ENCODE peak calls at places on chromosomes 13 and 19, in eight cellular contexts. D is CD4-positive, alpha-beta memory T cell; V is esophagus squamous epithelium; X is pancreas; S is PC-3; F is stomach; K is neural progenitor cell; Y is heart left ventricle. Z is an unnamed sample.

GRCh38 chr19:4464815-4465581 is 7.1 kb upstream of the HDGFL2 start:
- DNase-seq in S (no peak), X (no peak), Y (no peak), F (no peak), V (no peak), D (no peak), K (no peak), Z (no peak)

GRCh38 chr19:38049105-38049649 is 142.2 kb downstream of the SIPA1L3 start:
- DNase-seq in K (no peak), S (no peak), V (no peak), Y (no peak), F (peak; percentile 29), X (no peak), D (peak; percentile 81), Z (peak; percentile 80)

GRCh38 chr13:58085819-58086218 is 454.3 kb downstream of the PCDH17 start:
- DNase-seq in F (no peak), Y (no peak), D (no peak), V (no peak), S (no peak), K (no peak), X (no peak), Z (no peak)

GRCh38 chr19:42096255-42096837 is 20.4 kb downstream of the ZNF574 start:
- DNase-seq in X (no peak), S (no peak), D (no peak), Y (no peak), V (no peak), F (no peak), K (peak; percentile 59), Z (no peak)

GRCh38 chr13:38804061-38804460 is 117.2 kb downstream of the FREM2 start:
- DNase-seq in Y (no peak), X (no peak), F (no peak), S (no peak), V (no peak), K (no peak), D (no peak), Z (no peak)

GRCh38 chr19:50562329-50562728 is 5.9 kb downstream of the LRRC4B start:
- DNase-seq in F (no peak), S (no peak), K (no peak), X (no peak), Y (no peak), D (no peak), V (no peak), Z (no peak)

GRCh38 chr19:4991996-4992698 is 23.2 kb downstream of the KDM4B start:
- DNase-seq in K (no peak), F (no peak), X (no peak), S (no peak), V (no peak), Y (no peak), D (no peak), Z (no peak)

GRCh38 chr13:48580185-48580803 is 47.4 kb upstream of the RCBTB2 start:
- DNase-seq in X (peak; percentile 70), Y (peak; percentile 59), K (peak; percentile 74), D (peak; percentile 64), S (peak; percentile 80), F (peak; percentile 85), V (no peak), Z (peak; percentile 62)

GRCh38 chr13:97938701-97939475 is 14.6 kb upstream of the IPO5 start:
- DNase-seq in K (no peak), S (no peak), F (no peak), Y (no peak), V (no peak), X (no peak), D (no peak), Z (no peak)

GRCh38 chr13:71522976-71523517 is 344.0 kb downstream of the DACH1 start:
- DNase-seq in D (no peak), Y (no peak), S (no peak), F (no peak), X (no peak), V (no peak), K (no peak), Z (no peak)

GRCh38 chr13:71525004-71525403 is 342.0 kb downstream of the DACH1 start:
- DNase-seq in X (no peak), K (no peak), Y (no peak), S (no peak), D (no peak), F (no peak), V (no peak), Z (no peak)

GRCh38 chr13:71524245-71525002 is 342.6 kb downstream of the DACH1 start:
- DNase-seq in Y (no peak), S (no peak), D (no peak), V (no peak), F (no peak), K (no peak), X (no peak), Z (no peak)
- H3K4me3 ChIP-seq in Y (peak overlapping the region; percentile 14), S (no peak overlapping the region), D (no peak overlapping the region), V (no peak overlapping the region), F (no peak overlapping the region), K (no peak overlapping the region), X (no peak overlapping the region), Z (no peak overlapping the region)

DNA sequence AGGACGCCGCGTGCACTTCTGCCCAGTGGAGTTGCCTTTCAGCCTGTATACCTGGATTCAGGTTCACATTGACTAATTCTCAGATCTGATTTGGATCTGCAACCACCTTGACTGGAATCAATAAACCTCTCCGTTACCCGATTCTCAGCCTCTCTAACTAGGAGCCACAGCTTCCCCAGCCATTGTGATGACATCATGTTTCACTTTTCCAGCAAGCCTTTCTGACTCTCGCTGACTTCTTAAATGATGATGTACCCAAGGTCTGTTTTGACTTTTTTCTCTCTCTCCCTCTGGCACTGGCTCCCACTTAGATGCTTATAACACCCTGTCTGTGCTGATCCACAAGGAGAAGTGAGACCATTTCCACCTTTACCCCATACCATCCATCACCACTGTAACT is 13.5 kb upstream of the FAM124A start:
- DNase-seq in D (no peak), F (no peak), Y (no peak), K (no peak), X (no peak), S (no peak), V (no peak), Z (no peak)
- H3K27me3 ChIP-seq in D (no peaks in the 10 kb centered on the region), F (no peaks in the 10 kb centered on the region), Y (no peaks in the 10 kb centered on the region), K (no peaks in the 10 kb centered on the region), X (no peaks in the 10 kb centered on the region), S (peaks cover 74% of the 10 kb centered on the region), V (no peaks in the 10 kb centered on the region), Z (no peaks in the 10 kb centered on the region)

GRCh38 chr19:54160182-54160811 is 776 bp upstream of the LENG1 start:
- DNase-seq in F (no peak), S (peak; percentile 43), X (no peak), Y (no peak), K (peak; percentile 59), V (no peak), D (no peak), Z (no peak)
- H3K27ac ChIP-seq in F (peak overlapping the region; percentile 87), S (peak overlapping the region; percentile 36), X (peak overlapping the region; percentile 61), Y (peak overlapping the region; percentile 55), K (peak overlapping the region; percentile 30), V (peak overlapping the region; percentile 90), D (peak overlapping the region; percentile 57), Z (peak overlapping the region; percentile 84)

GRCh38 chr19:47135156-47135555 is 4.5 kb downstream of the SAE1 start:
- DNase-seq in D (no peak), F (no peak), S (no peak), X (no peak), K (no peak), V (no peak), Y (no peak), Z (no peak)
- H3K4me3 ChIP-seq in D (no peak overlapping the region), F (no peak overlapping the region), S (no peak overlapping the region), X (no peak overlapping the region), K (no peak overlapping the region), V (no peak overlapping the region), Y (no peak overlapping the region), Z (no peak overlapping the region)

GRCh38 chr19:46080561-46080960 is 39.8 kb upstream of the IGFL4 start:
- DNase-seq in F (no peak), K (no peak), V (no peak), D (no peak), S (peak; percentile 50), X (no peak), Y (no peak), Z (no peak)
- H3K27me3 ChIP-seq in F (peaks cover 8% of the 10 kb centered on the region), K (peaks cover 24% of the 10 kb centered on the region), V (peaks cover 12% of the 10 kb centered on the region), D (peaks cover 24% of the 10 kb centered on the region), S (peaks cover 19% of the 10 kb centered on the region), X (peaks cover 11% of the 10 kb centered on the region), Y (peaks cover 37% of the 10 kb centered on the region), Z (peaks cover 32% of the 10 kb centered on the region)

GRCh38 chr19:7267792-7268736 is 26.1 kb downstream of the INSR start:
- DNase-seq in F (no peak), V (no peak), Y (no peak), K (no peak), S (no peak), X (peak; percentile 7), D (no peak), Z (no peak)
- H3K27ac ChIP-seq in F (no peak overlapping the region), V (no peak overlapping the region), Y (no peak overlapping the region), K (peak overlapping the region; percentile 60), S (no peak overlapping the region), X (no peak overlapping the region), D (no peak overlapping the region), Z (no peak overlapping the region)

GRCh38 chr13:24745516-24745860 is 18.5 kb upstream of the RNF17 start:
- DNase-seq in S (no peak), V (no peak), D (no peak), Y (no peak), F (no peak), K (no peak), X (no peak), Z (no peak)

GRCh38 chr13:24745861-24746617 is 17.9 kb upstream of the RNF17 start:
- DNase-seq in X (no peak), S (no peak), V (no peak), F (no peak), Y (no peak), D (no peak), K (peak; percentile 31), Z (no peak)

GRCh38 chr13:24747248-24748151 is 16.5 kb upstream of the RNF17 start:
- DNase-seq in D (no peak), F (no peak), X (no peak), V (no peak), Y (no peak), S (no peak), K (peak; percentile 56), Z (no peak)

GRCh38 chr13:24744247-24744646 is 19.7 kb upstream of the RNF17 start:
- DNase-seq in S (no peak), X (no peak), D (no peak), F (no peak), K (no peak), Y (no peak), V (no peak), Z (no peak)

GRCh38 chr13:24746618-24747247 is 17.2 kb upstream of the RNF17 start:
- DNase-seq in V (no peak), S (no peak), X (no peak), F (no peak), D (no peak), K (peak; percentile 71), Y (no peak), Z (no peak)
- H3K4me3 ChIP-seq in V (peak overlapping the region; percentile 65), S (no peak overlapping the region), X (no peak overlapping the region), F (peak overlapping the region; percentile 46), D (no peak overlapping the region), K (peak overlapping the region; percentile 45), Y (peak overlapping the region; percentile 42), Z (no peak overlapping the region)

Z was measured in CD8-positive, alpha-beta memory T cell.